ENCODE peak calls at places on chromosomes 12 and 14, in five cellular contexts. H is left ventricle myocardium superior, K is NCI-H446, Q is left ventricle myocardium inferior, E is hepatocyte. M is an unnamed sample.

GRCh38 chr12:46371718-46372130 is 849 bp downstream of the SLC38A2 start:
- DNase-seq in Q (peak), H (peak), K (peak), E (peak), M (no peak)

GRCh38 chr12:53492830-53493609 is 6.2 kb downstream of the MAP3K12 start:
- DNase-seq in E (peak), H (peak), K (peak), Q (peak), M (peak)

GRCh38 chr14:104745431-104745830 is 7.5 kb upstream of the SIVA1 start:
- DNase-seq in K (no peak), Q (no peak), E (no peak), H (peak), M (no peak)

GRCh38 chr12:14691560-14691959 is 4.8 kb downstream of the GUCY2C start:
- DNase-seq in Q (peak), E (no peak), H (peak), K (no peak), M (peak)

GRCh38 chr12:27937768-27938167 is 34.8 kb downstream of the PTHLH start:
- DNase-seq in E (no peak), H (no peak), Q (no peak), K (no peak), M (no peak)

GRCh38 chr12:11987906-11988305 is 82.8 kb upstream of the BCL2L14 start:
- DNase-seq in K (no peak), E (no peak), Q (no peak), H (no peak), M (no peak)

GRCh38 chr14:55976619-55977018 is 141.6 kb upstream of the PELI2 start:
- DNase-seq in H (no peak), E (peak), K (no peak), Q (no peak), M (peak)

GRCh38 chr14:67515386-67516079 is 17.6 kb upstream of the PLEKHH1 start:
- DNase-seq in Q (no peak), K (no peak), E (no peak), H (no peak), M (peak)

GRCh38 chr12:29569392-29569791 is 71.9 kb upstream of the OVCH1 start:
- DNase-seq in Q (no peak), E (no peak), K (no peak), H (no peak), M (no peak)

M was measured in mucosa of descending colon.